ENCODE peak calls at places on chromosomes 7 and 10, in four cellular contexts. C, H, I and R are unnamed samples.
A peak's percentile ranks its signal among the peaks of the same experiment; 100 is the strongest.

GRCh38 chr7:139860090-139860773 is 31.2 kb downstream of the TBXAS1 start:
- DNase-seq in I (peak; percentile 29), H (peak; percentile 55), C (no peak), R (no peak)

GRCh38 chr7:30702200-30702599 is 19.9 kb upstream of the CRHR2 start:
- DNase-seq in I (no peak), C (no peak), H (no peak), R (no peak)

GRCh38 chr10:22988581-22989360 is 60.9 kb downstream of the ARMC3 start:
- DNase-seq in C (peak; percentile 44), H (peak; percentile 27), I (peak; percentile 16), R (no peak)

GRCh38 chr10:11870900-11871407 is 47.8 kb downstream of the PROSER2 start:
- DNase-seq in C (no peak), H (no peak), I (no peak), R (no peak)

GRCh38 chr10:90193240-90193985 is 492.0 kb downstream of the KIF20B start:
- DNase-seq in C (peak; percentile 83), H (no peak), I (no peak), R (no peak)

GRCh38 chr10:114917927-114918672 is 19.9 kb upstream of the TRUB1 start:
- DNase-seq in I (no peak), H (no peak), C (peak; percentile 92), R (no peak)

GRCh38 chr7:130040576-130040975 is 10.6 kb downstream of the ZC3HC1 start:
- DNase-seq in I (no peak), C (no peak), H (no peak), R (no peak)

GRCh38 chr10:130974171-130974570 is 337.4 kb downstream of the TCERG1L start:
- DNase-seq in C (no peak), H (no peak), I (no peak), R (no peak)

GRCh38 chr7:1668486-1668931 is 1.6 kb upstream of the ELFN1 start:
- DNase-seq in I (peak; percentile 13), C (no peak), H (peak; percentile 49), R (no peak)

GRCh38 chr7:128155100-128155763 is 85.8 kb upstream of the LEP start:
- DNase-seq in H (no peak), C (no peak), I (no peak), R (no peak)

GRCh38 chr10:15369642-15370211 is 1.4 kb downstream of the FAM171A1 start:
- DNase-seq in I (peak; percentile 20), C (no peak), H (peak; percentile 26), R (no peak)

GRCh38 chr7:91628742-91629141 is 251.8 kb downstream of the MTERF1 start:
- DNase-seq in H (no peak), C (no peak), I (no peak), R (no peak)

GRCh38 chr10:57788117-57788516 is 479.6 kb downstream of the IPMK start:
- DNase-seq in H (no peak), I (no peak), C (no peak), R (no peak)

GRCh38 chr7:27099224-27099838 is 3.2 kb downstream of the HOXA2 start:
- DNase-seq in I (no peak), C (peak; percentile 62), H (no peak), R (no peak)

GRCh38 chr10:74991435-74991834 is 120.0 kb upstream of the SAMD8 start:
- DNase-seq in C (peak; percentile 53), I (no peak), H (no peak), R (no peak)

GRCh38 chr10:72277340-72277995 is 3.7 kb downstream of the DDIT4 start:
- DNase-seq in I (peak; percentile 17), C (no peak), H (no peak), R (no peak)

GRCh38 chr7:2820508-2820934 is 23.6 kb downstream of the GNA12 start:
- DNase-seq in I (peak; percentile 79), H (peak; percentile 67), C (peak; percentile 96), R (peak; percentile 68)

GRCh38 chr7:130879191-130879590 is 145.2 kb upstream of the KLF14 start:
- DNase-seq in I (no peak), C (no peak), H (no peak), R (no peak)

GRCh38 chr7:98156700-98157099 is 50.0 kb downstream of the LMTK2 start:
- DNase-seq in C (no peak), I (no peak), H (no peak), R (no peak)

GRCh38 chr7:46784746-46785145 is 797.2 kb downstream of the TNS3 start:
- DNase-seq in I (no peak), H (no peak), C (peak; percentile 90), R (no peak)

GRCh38 chr7:20795881-20796280 is 9.2 kb upstream of the SP8 start:
- DNase-seq in C (no peak), I (no peak), H (no peak), R (no peak)

GRCh38 chr10:132714096-132714721 is 71.7 kb downstream of the NKX6-2 start:
- DNase-seq in C (no peak), H (peak; percentile 16), I (peak; percentile 10), R (no peak)

GRCh38 chr7:114703677-114704076 is 218.2 kb upstream of the MDFIC start:
- DNase-seq in I (peak; percentile 13), H (no peak), C (peak; percentile 1), R (no peak)

GRCh38 chr7:25789701-25790240 is 362.2 kb upstream of the NFE2L3 start:
- DNase-seq in I (no peak), C (no peak), H (no peak), R (no peak)

GRCh38 chr10:113326160-113327111 is 226.4 kb upstream of the HABP2 start:
- DNase-seq in C (peak; percentile 71), I (peak; percentile 79), H (no peak), R (peak; percentile 80)
- TF ChIP-seq CTCF in C (no peak), I (peak; percentile 6), H (peak; percentile 16), R (peak; percentile 23)

GRCh38 chr10:87591589-87591886 is 68.1 kb upstream of the PAPSS2 start:
- DNase-seq in H (no peak), C (peak; percentile 46), I (no peak), R (no peak)
- H3K27ac ChIP-seq in H (no peak overlapping the region), C (no peak overlapping the region), I (no peak overlapping the region), R (no peak overlapping the region)

GRCh38 chr7:122802211-122802833 is 83.9 kb downstream of the CADPS2 start:
- DNase-seq in I (no peak), C (no peak), H (peak; percentile 24), R (no peak)

GRCh38 chr7:122803851-122804250 is 82.4 kb downstream of the CADPS2 start:
- DNase-seq in I (no peak), C (no peak), H (no peak), R (no peak)

GRCh38 chr7:122803323-122803722 is 82.9 kb downstream of the CADPS2 start:
- DNase-seq in I (no peak), H (no peak), C (peak; percentile 20), R (no peak)
- TF ChIP-seq CTCF in I (peak; percentile 17), H (peak; percentile 74), C (peak; percentile 50), R (peak; percentile 20)

GRCh38 chr10:490891-491571 is 198.4 kb downstream of the DIP2C start:
- DNase-seq in H (peak; percentile 58), I (peak; percentile 77), C (no peak), R (no peak)
- H3K27ac ChIP-seq in H (peak overlapping the region; percentile 60), I (peak overlapping the region; percentile 79), C (no peak overlapping the region), R (peak overlapping the region; percentile 46)

DNA sequence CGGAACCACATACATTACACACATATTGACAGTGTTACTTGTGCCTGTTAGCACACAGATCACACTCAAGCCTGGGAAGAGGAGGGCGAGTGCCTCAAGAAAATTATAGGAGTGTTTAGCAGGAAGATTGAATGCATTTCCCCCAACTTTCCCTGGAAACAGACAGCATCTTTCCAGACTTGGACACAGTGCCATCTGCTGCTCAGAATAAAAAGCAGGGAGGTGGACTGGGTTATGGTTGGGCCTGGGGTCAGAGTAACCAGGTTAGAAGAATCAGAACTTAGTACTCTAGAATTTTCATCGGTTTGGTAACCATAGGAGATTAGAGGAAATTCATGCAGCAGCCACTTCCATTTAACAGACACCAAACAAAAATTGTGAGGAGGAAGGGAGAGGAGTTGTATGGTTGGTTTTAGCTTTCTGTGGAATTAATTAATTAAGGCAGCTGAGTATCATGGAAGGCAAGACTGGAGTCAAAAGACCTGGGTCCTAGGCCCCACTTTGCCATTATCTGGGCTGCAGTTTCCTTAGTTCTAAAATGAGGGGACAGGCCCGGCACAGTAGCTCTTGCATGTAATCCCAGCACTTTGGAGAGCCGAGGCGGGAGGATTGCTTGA is 43.4 kb upstream of the OPTN start:
- DNase-seq in H (no peak), C (peak; percentile 8), I (no peak), R (no peak)
- TF ChIP-seq CTCF in H (peak; percentile 48), C (peak; percentile 65), I (no peak), R (peak; percentile 38)

GRCh38 chr10:47037654-47038425 is 126.6 kb downstream of the PTPN20 start:
- DNase-seq in I (no peak), C (no peak), H (no peak), R (no peak)

GRCh38 chr10:47040041-47040491 is 128.8 kb downstream of the PTPN20 start:
- DNase-seq in H (no peak), C (no peak), I (no peak), R (no peak)

GRCh38 chr10:47038881-47039557 is 127.8 kb downstream of the PTPN20 start:
- DNase-seq in H (no peak), C (no peak), I (no peak), R (no peak)

GRCh38 chr10:47040681-47041080 is 129.5 kb downstream of the PTPN20 start:
- DNase-seq in I (no peak), C (no peak), H (no peak), R (no peak)

GRCh38 chr10:47039558-47039905 is 128.3 kb downstream of the PTPN20 start:
- DNase-seq in I (no peak), H (no peak), C (no peak), R (no peak)
- H3K27ac ChIP-seq in I (no peak overlapping the region), H (no peak overlapping the region), C (no peak overlapping the region), R (no peak overlapping the region)

GRCh38 chr7:13115829-13116228 is 428.4 kb downstream of the ARL4A start:
- DNase-seq in H (no peak), C (no peak), I (no peak), R (no peak)

GRCh38 chr7:13115157-13115772 is 427.8 kb downstream of the ARL4A start:
- DNase-seq in C (peak; percentile 6), I (no peak), H (no peak), R (no peak)

GRCh38 chr7:13111230-13111629 is 423.8 kb downstream of the ARL4A start:
- DNase-seq in I (no peak), C (no peak), H (no peak), R (no peak)

DNA sequence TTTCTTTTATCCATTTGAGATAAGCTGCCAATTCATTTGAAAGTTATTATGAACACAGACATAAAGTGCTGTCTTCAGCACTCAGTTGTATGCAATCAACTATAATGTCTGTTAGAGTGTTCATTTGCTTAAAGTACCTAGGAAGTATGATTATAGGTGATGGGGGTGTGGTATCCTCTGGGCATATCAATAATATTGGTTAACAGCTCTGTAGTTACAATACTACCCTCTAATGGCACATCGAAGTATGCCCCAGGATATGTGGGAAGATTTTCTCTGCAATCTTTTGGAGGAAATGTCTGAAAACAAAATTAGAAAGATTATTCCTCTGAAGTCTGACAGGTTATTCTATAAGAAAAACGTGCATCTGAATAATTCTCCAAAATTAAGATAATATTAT is 429.7 kb downstream of the ARL4A start:
- DNase-seq in H (no peak), I (no peak), C (no peak), R (no peak)
- TF ChIP-seq CTCF in H (peak; percentile 50), I (no peak), C (peak; percentile 63), R (no peak)

GRCh38 chr10:97551271-97551670 is 21.3 kb upstream of the ANKRD2 start:
- DNase-seq in H (no peak), I (peak; percentile 5), C (no peak), R (no peak)
- H3K27ac ChIP-seq in H (peak overlapping the region; percentile 71), I (peak overlapping the region; percentile 84), C (no peak overlapping the region), R (no peak overlapping the region)